ENCODE peak calls at places on chromosomes 6 and 20, in ten cellular contexts. One of them, this sample, is unnamed.

GRCh38 chr6:151179321-151179720 is 60.4 kb upstream of the AKAP12 start:
- DNase-seq in endodermal cell: no peak
- DNase-seq in neural progenitor cell: no peak
- DNase-seq in IMR-90: peak; percentile 80
- DNase-seq in Peyer's patch: no peak
- DNase-seq in stomach: no peak
- DNase-seq in fibroblast of lung: peak; percentile 75
- DNase-seq in effector memory CD4-positive, alpha-beta T cell: no peak
- DNase-seq in lower lobe of right lung: no peak
- DNase-seq in colonic mucosa: no peak
- DNase-seq in this sample: no peak

GRCh38 chr20:37231970-37232620 is 29.5 kb downstream of the GHRH start:
- DNase-seq in fibroblast of lung: no peak
- DNase-seq in colonic mucosa: no peak
- DNase-seq in Peyer's patch: no peak
- DNase-seq in IMR-90: no peak
- DNase-seq in endodermal cell: no peak
- DNase-seq in stomach: no peak
- DNase-seq in effector memory CD4-positive, alpha-beta T cell: no peak
- DNase-seq in lower lobe of right lung: no peak
- DNase-seq in neural progenitor cell: peak; percentile 72
- DNase-seq in this sample: no peak

GRCh38 chr20:47300071-47300470 is 56.4 kb downstream of the ZMYND8 start:
- DNase-seq in neural progenitor cell: no peak
- DNase-seq in Peyer's patch: no peak
- DNase-seq in stomach: no peak
- DNase-seq in endodermal cell: no peak
- DNase-seq in IMR-90: peak; percentile 72
- DNase-seq in colonic mucosa: no peak
- DNase-seq in effector memory CD4-positive, alpha-beta T cell: no peak
- DNase-seq in fibroblast of lung: peak; percentile 42
- DNase-seq in lower lobe of right lung: no peak
- DNase-seq in this sample: no peak

GRCh38 chr6:142531727-142532126 is 229.9 kb downstream of the ADGRG6 start:
- DNase-seq in endodermal cell: no peak
- DNase-seq in colonic mucosa: no peak
- DNase-seq in effector memory CD4-positive, alpha-beta T cell: no peak
- DNase-seq in stomach: no peak
- DNase-seq in Peyer's patch: no peak
- DNase-seq in neural progenitor cell: no peak
- DNase-seq in lower lobe of right lung: no peak
- DNase-seq in IMR-90: no peak
- DNase-seq in fibroblast of lung: no peak
- DNase-seq in this sample: no peak

GRCh38 chr6:163923658-163924411 is 509.3 kb downstream of the QKI start:
- DNase-seq in lower lobe of right lung: no peak
- DNase-seq in Peyer's patch: no peak
- DNase-seq in endodermal cell: no peak
- DNase-seq in colonic mucosa: no peak
- DNase-seq in IMR-90: no peak
- DNase-seq in stomach: no peak
- DNase-seq in effector memory CD4-positive, alpha-beta T cell: no peak
- DNase-seq in fibroblast of lung: no peak
- DNase-seq in neural progenitor cell: no peak
- DNase-seq in this sample: peak; percentile 65

GRCh38 chr6:155248021-155249001 is 15.5 kb upstream of the CLDN20 start:
- DNase-seq in fibroblast of lung: peak; percentile 80
- DNase-seq in IMR-90: peak; percentile 77
- DNase-seq in lower lobe of right lung: peak; percentile 80
- DNase-seq in stomach: peak; percentile 42
- DNase-seq in Peyer's patch: peak; percentile 47
- DNase-seq in endodermal cell: peak; percentile 82
- DNase-seq in colonic mucosa: peak; percentile 31
- DNase-seq in neural progenitor cell: peak; percentile 74
- DNase-seq in effector memory CD4-positive, alpha-beta T cell: no peak
- DNase-seq in this sample: peak; percentile 31

GRCh38 chr6:34143884-34144580 is 1.9 kb downstream of the GRM4 start:
- DNase-seq in Peyer's patch: peak; percentile 36
- DNase-seq in colonic mucosa: no peak
- DNase-seq in stomach: no peak
- DNase-seq in fibroblast of lung: no peak
- DNase-seq in endodermal cell: peak; percentile 95
- DNase-seq in lower lobe of right lung: no peak
- DNase-seq in IMR-90: no peak
- DNase-seq in neural progenitor cell: peak; percentile 95
- DNase-seq in effector memory CD4-positive, alpha-beta T cell: no peak
- DNase-seq in this sample: no peak

GRCh38 chr20:38828514-38829295 is 23.2 kb downstream of the PPP1R16B start:
- DNase-seq in fibroblast of lung: no peak
- DNase-seq in Peyer's patch: no peak
- DNase-seq in neural progenitor cell: no peak
- DNase-seq in endodermal cell: no peak
- DNase-seq in stomach: no peak
- DNase-seq in lower lobe of right lung: no peak
- DNase-seq in colonic mucosa: no peak
- DNase-seq in IMR-90: no peak
- DNase-seq in effector memory CD4-positive, alpha-beta T cell: no peak
- DNase-seq in this sample: no peak

GRCh38 chr6:87700729-87701675 is 1.0 kb downstream of the AKIRIN2 start:
- DNase-seq in stomach: no peak
- DNase-seq in Peyer's patch: peak; percentile 38
- DNase-seq in lower lobe of right lung: peak; percentile 55
- DNase-seq in fibroblast of lung: peak; percentile 78
- DNase-seq in colonic mucosa: peak; percentile 39
- DNase-seq in neural progenitor cell: peak; percentile 55
- DNase-seq in IMR-90: peak; percentile 62
- DNase-seq in endodermal cell: peak; percentile 68
- DNase-seq in effector memory CD4-positive, alpha-beta T cell: peak; percentile 13
- DNase-seq in this sample: peak; percentile 70

GRCh38 chr6:154814063-154814462 is 80.8 kb downstream of the SCAF8 start:
- DNase-seq in neural progenitor cell: no peak
- DNase-seq in effector memory CD4-positive, alpha-beta T cell: no peak
- DNase-seq in colonic mucosa: no peak
- DNase-seq in stomach: no peak
- DNase-seq in lower lobe of right lung: no peak
- DNase-seq in fibroblast of lung: no peak
- DNase-seq in Peyer's patch: no peak
- DNase-seq in IMR-90: no peak
- DNase-seq in endodermal cell: no peak
- DNase-seq in this sample: no peak

GRCh38 chr6:21586300-21586699 is 7.3 kb upstream of the SOX4 start:
- DNase-seq in endodermal cell: no peak
- DNase-seq in fibroblast of lung: no peak
- DNase-seq in Peyer's patch: no peak
- DNase-seq in effector memory CD4-positive, alpha-beta T cell: no peak
- DNase-seq in stomach: no peak
- DNase-seq in colonic mucosa: no peak
- DNase-seq in neural progenitor cell: no peak
- DNase-seq in IMR-90: no peak
- DNase-seq in lower lobe of right lung: no peak
- DNase-seq in this sample: no peak
- H3K4me3 ChIP-seq in endodermal cell: peak overlapping the region; percentile 95
- H3K4me3 ChIP-seq in fibroblast of lung: no peak overlapping the region
- H3K4me3 ChIP-seq in Peyer's patch: no peak overlapping the region
- H3K4me3 ChIP-seq in effector memory CD4-positive, alpha-beta T cell: no peak overlapping the region
- H3K4me3 ChIP-seq in stomach: no peak overlapping the region
- H3K4me3 ChIP-seq in colonic mucosa: no peak overlapping the region
- H3K4me3 ChIP-seq in neural progenitor cell: peak overlapping the region; percentile 61
- H3K4me3 ChIP-seq in IMR-90: no peak overlapping the region
- H3K4me3 ChIP-seq in lower lobe of right lung: no peak overlapping the region
- H3K4me3 ChIP-seq in this sample: no peak overlapping the region

DNA sequence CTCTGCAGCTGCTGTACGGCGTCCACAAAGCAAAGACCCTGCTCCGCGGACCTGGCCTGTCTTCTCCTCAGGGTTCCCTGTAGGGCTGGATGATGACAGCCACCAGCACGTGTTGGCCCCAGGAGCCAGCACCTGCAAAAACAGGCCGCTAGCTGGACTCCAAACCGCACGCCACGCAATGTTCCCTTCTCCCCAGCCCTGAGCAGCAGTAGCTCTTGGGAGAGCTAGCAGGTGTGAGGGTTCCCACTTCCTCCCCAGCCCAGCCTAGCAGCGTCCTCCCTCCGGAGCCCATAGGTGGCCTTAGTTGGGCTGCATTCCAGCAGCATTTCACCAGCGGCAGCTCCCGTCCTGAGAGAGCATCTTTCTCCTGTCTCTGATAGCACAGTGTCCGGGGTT is 42.3 kb downstream of the DACT2 start:
- DNase-seq in IMR-90: no peak
- DNase-seq in lower lobe of right lung: no peak
- DNase-seq in endodermal cell: no peak
- DNase-seq in stomach: no peak
- DNase-seq in Peyer's patch: no peak
- DNase-seq in colonic mucosa: no peak
- DNase-seq in effector memory CD4-positive, alpha-beta T cell: no peak
- DNase-seq in fibroblast of lung: no peak
- DNase-seq in neural progenitor cell: no peak
- DNase-seq in this sample: no peak
- H3K4me1 ChIP-seq in IMR-90: no peaks in the 10 kb centered on the region
- H3K4me1 ChIP-seq in lower lobe of right lung: peaks cover 11% of the 10 kb centered on the region
- H3K4me1 ChIP-seq in endodermal cell: peaks cover 22% of the 10 kb centered on the region
- H3K4me1 ChIP-seq in stomach: peaks cover 19% of the 10 kb centered on the region
- H3K4me1 ChIP-seq in Peyer's patch: no peaks in the 10 kb centered on the region
- H3K4me1 ChIP-seq in colonic mucosa: peaks cover 4% of the 10 kb centered on the region
- H3K4me1 ChIP-seq in effector memory CD4-positive, alpha-beta T cell: no peaks in the 10 kb centered on the region
- H3K4me1 ChIP-seq in fibroblast of lung: no peaks in the 10 kb centered on the region
- H3K4me1 ChIP-seq in neural progenitor cell: peaks cover 28% of the 10 kb centered on the region
- H3K4me1 ChIP-seq in this sample: no peaks in the 10 kb centered on the region

DNA sequence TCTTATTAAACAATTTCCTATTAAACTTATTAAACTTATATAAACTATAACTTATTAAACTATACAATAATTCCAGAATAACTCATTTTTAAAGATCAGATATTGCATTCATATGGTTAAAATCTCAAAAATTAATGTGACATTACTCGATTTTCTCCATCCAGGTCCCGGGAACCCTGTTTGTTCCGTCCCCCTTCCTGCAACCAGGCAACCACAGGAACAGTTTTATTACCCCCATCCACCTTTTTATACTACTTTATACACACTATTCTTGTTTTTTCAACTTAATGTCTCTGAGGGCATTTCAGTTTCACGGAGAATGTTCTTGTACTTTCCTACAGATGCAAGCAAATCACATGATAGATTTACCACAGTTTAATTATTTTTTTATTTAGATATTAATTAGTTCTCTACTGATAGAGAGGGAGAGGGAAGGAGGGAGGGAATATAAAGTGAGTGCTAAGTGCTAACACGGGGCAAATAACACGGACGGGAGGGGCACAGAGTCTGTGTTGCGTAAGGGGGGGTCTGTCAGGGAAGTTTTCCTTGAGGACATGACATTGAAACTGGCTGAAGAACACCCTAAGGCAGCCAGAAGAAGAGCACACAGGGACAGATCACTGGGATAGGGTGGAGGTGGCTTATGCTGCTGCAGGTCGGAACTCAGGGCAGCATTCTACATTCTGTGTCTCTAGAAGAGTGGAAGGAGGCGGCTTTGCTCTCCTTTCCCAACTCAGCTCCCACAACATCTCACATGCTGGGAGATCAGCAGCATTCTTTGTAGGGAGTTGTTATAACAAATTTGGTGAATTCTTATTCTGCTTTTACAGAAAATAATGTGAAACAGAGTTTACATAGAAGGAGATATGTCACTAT is 225.2 kb downstream of the FOXC1 start:
- DNase-seq in effector memory CD4-positive, alpha-beta T cell: no peak
- DNase-seq in endodermal cell: no peak
- DNase-seq in Peyer's patch: no peak
- DNase-seq in fibroblast of lung: no peak
- DNase-seq in stomach: no peak
- DNase-seq in IMR-90: no peak
- DNase-seq in lower lobe of right lung: no peak
- DNase-seq in colonic mucosa: no peak
- DNase-seq in neural progenitor cell: no peak
- DNase-seq in this sample: no peak
- H3K27ac ChIP-seq in effector memory CD4-positive, alpha-beta T cell: no peak overlapping the region
- H3K27ac ChIP-seq in endodermal cell: no peak overlapping the region
- H3K27ac ChIP-seq in Peyer's patch: no peak overlapping the region
- H3K27ac ChIP-seq in fibroblast of lung: no peak overlapping the region
- H3K27ac ChIP-seq in stomach: no peak overlapping the region
- H3K27ac ChIP-seq in IMR-90: no peak overlapping the region
- H3K27ac ChIP-seq in lower lobe of right lung: no peak overlapping the region
- H3K27ac ChIP-seq in colonic mucosa: no peak overlapping the region
- H3K27ac ChIP-seq in neural progenitor cell: no peak overlapping the region
- H3K27ac ChIP-seq in this sample: no peak overlapping the region

GRCh38 chr20:24739751-24740150 is 209.3 kb upstream of the CST7 start:
- DNase-seq in effector memory CD4-positive, alpha-beta T cell: no peak
- DNase-seq in colonic mucosa: no peak
- DNase-seq in IMR-90: no peak
- DNase-seq in Peyer's patch: no peak
- DNase-seq in stomach: no peak
- DNase-seq in neural progenitor cell: no peak
- DNase-seq in endodermal cell: no peak
- DNase-seq in fibroblast of lung: peak; percentile 8
- DNase-seq in lower lobe of right lung: no peak
- DNase-seq in this sample: no peak

GRCh38 chr20:24738058-24738775 is 210.9 kb upstream of the CST7 start:
- DNase-seq in effector memory CD4-positive, alpha-beta T cell: no peak
- DNase-seq in Peyer's patch: no peak
- DNase-seq in endodermal cell: no peak
- DNase-seq in colonic mucosa: no peak
- DNase-seq in stomach: no peak
- DNase-seq in lower lobe of right lung: no peak
- DNase-seq in fibroblast of lung: no peak
- DNase-seq in neural progenitor cell: no peak
- DNase-seq in IMR-90: no peak
- DNase-seq in this sample: no peak

GRCh38 chr20:24737212-24737850 is 211.7 kb upstream of the CST7 start:
- DNase-seq in neural progenitor cell: no peak
- DNase-seq in colonic mucosa: no peak
- DNase-seq in endodermal cell: peak; percentile 69
- DNase-seq in lower lobe of right lung: no peak
- DNase-seq in fibroblast of lung: no peak
- DNase-seq in IMR-90: no peak
- DNase-seq in effector memory CD4-positive, alpha-beta T cell: no peak
- DNase-seq in Peyer's patch: no peak
- DNase-seq in stomach: no peak
- DNase-seq in this sample: no peak

GRCh38 chr20:24736844-24737211 is 212.2 kb upstream of the CST7 start:
- DNase-seq in IMR-90: no peak
- DNase-seq in effector memory CD4-positive, alpha-beta T cell: no peak
- DNase-seq in endodermal cell: no peak
- DNase-seq in lower lobe of right lung: no peak
- DNase-seq in neural progenitor cell: no peak
- DNase-seq in Peyer's patch: no peak
- DNase-seq in colonic mucosa: no peak
- DNase-seq in stomach: no peak
- DNase-seq in fibroblast of lung: no peak
- DNase-seq in this sample: no peak

DNA sequence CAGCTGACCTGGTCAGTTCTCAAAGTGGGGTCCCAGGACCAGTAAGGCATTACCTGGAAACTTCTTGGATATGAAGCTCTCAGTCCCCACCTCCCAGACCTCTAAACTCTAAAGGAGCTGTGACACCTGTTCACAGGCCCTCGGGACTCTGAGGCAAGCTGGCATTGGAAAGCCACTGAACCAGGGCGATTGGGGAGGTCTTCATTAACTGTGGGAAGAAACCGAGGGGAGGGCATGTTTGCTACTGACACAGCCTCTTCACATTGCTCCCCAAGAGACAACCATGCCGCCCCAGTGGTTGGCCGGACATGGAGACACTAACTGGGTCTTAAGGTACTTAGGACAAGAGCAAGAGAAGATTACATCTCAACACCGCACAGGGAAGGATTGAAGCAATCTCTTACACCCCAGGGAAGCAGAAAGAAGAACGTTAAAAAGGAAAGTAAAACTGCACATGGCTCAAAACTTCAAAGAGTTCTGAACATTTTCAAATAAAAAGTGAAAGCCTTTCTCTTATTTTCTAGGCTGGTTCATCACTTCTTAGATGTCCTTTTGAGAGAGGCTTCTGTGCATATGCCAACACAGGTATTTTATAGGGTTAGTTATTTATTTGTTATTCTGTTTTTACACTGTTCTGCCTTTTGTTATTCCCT is 210.0 kb upstream of the CST7 start:
- DNase-seq in neural progenitor cell: no peak
- DNase-seq in IMR-90: no peak
- DNase-seq in stomach: no peak
- DNase-seq in fibroblast of lung: peak; percentile 10
- DNase-seq in endodermal cell: no peak
- DNase-seq in Peyer's patch: no peak
- DNase-seq in lower lobe of right lung: no peak
- DNase-seq in effector memory CD4-positive, alpha-beta T cell: no peak
- DNase-seq in colonic mucosa: no peak
- DNase-seq in this sample: no peak
- H3K4me3 ChIP-seq in neural progenitor cell: no peak overlapping the region
- H3K4me3 ChIP-seq in IMR-90: no peak overlapping the region
- H3K4me3 ChIP-seq in stomach: no peak overlapping the region
- H3K4me3 ChIP-seq in fibroblast of lung: no peak overlapping the region
- H3K4me3 ChIP-seq in endodermal cell: no peak overlapping the region
- H3K4me3 ChIP-seq in Peyer's patch: no peak overlapping the region
- H3K4me3 ChIP-seq in lower lobe of right lung: no peak overlapping the region
- H3K4me3 ChIP-seq in effector memory CD4-positive, alpha-beta T cell: no peak overlapping the region
- H3K4me3 ChIP-seq in colonic mucosa: no peak overlapping the region
- H3K4me3 ChIP-seq in this sample: no peak overlapping the region